ENCODE peak calls at places on chromosome X, in five cellular contexts. H is gastrocnemius medialis, D is H9, B is thyroid gland, R is adrenal gland. F is an unnamed sample.

GRCh38 chrX:151901821-151902220 is 10.9 kb upstream of the MAGEA4 start:
- DNase-seq in H (no peak), D (no peak), B (no peak), R (no peak), F (no peak)

GRCh38 chrX:15911729-15912550 is 57.3 kb upstream of the AP1S2 start:
- DNase-seq in H (no peak), D (no peak), B (no peak), R (no peak), F (no peak)

GRCh38 chrX:8404443-8404842 is 60.2 kb upstream of the VCX3B start:
- DNase-seq in H (peak; percentile 15), D (no peak), B (peak; percentile 47), R (no peak), F (no peak)

GRCh38 chrX:150365051-150365952 is 2.2 kb downstream of the MAMLD1 start:
- DNase-seq in H (peak; percentile 29), D (peak; percentile 71), B (peak; percentile 68), R (peak; percentile 81), F (peak; percentile 45)

GRCh38 chrX:139200793-139201192 is 329.7 kb upstream of the F9 start:
- DNase-seq in H (no peak), D (no peak), B (no peak), R (no peak), F (no peak)

GRCh38 chrX:1283093-1283492 is 14.5 kb downstream of the CSF2RA start:
- DNase-seq in H (no peak), D (no peak), B (no peak), R (no peak), F (no peak)

GRCh38 chrX:21764043-21764442 is 6.1 kb upstream of the SMPX start:
- DNase-seq in H (no peak), D (no peak), B (no peak), R (no peak), F (no peak)

GRCh38 chrX:110964761-110965160 is 131.2 kb upstream of the PAK3 start:
- DNase-seq in H (no peak), D (peak; percentile 93), B (no peak), R (no peak), F (no peak)

GRCh38 chrX:101550825-101551767 is 749 bp downstream of the ARMCX1 start:
- DNase-seq in H (no peak), D (peak; percentile 41), B (peak; percentile 65), R (peak; percentile 72), F (no peak)

GRCh38 chrX:153956044-153956907 is 11.8 kb upstream of the RENBP start:
- DNase-seq in H (no peak), D (no peak), B (no peak), R (no peak), F (no peak)

GRCh38 chrX:149284616-149285015 is 220.5 kb downstream of the IDS start:
- DNase-seq in H (no peak), D (no peak), B (no peak), R (no peak), F (no peak)

GRCh38 chrX:41722220-41722619 is 1.8 kb upstream of the GPR82 start:
- DNase-seq in H (no peak), D (no peak), B (no peak), R (no peak), F (no peak)

GRCh38 chrX:148914783-148915182 is 414.4 kb downstream of the AFF2 start:
- DNase-seq in H (no peak), D (no peak), B (no peak), R (no peak), F (no peak)

GRCh38 chrX:107429090-107429489 is 20.4 kb upstream of the FRMPD3 start:
- DNase-seq in H (no peak), D (peak; percentile 67), B (peak; percentile 61), R (peak; percentile 28), F (no peak)

GRCh38 chrX:2933125-2933900 is 4.2 kb upstream of the ARSD start:
- DNase-seq in H (no peak), D (no peak), B (no peak), R (no peak), F (no peak)

GRCh38 chrX:139883984-139884383 is 48.9 kb downstream of the ATP11C start:
- DNase-seq in H (no peak), D (no peak), B (no peak), R (no peak), F (no peak)

GRCh38 chrX:10221651-10222050 is 64.9 kb downstream of the CLCN4 start:
- DNase-seq in H (no peak), D (no peak), B (no peak), R (no peak), F (no peak)

GRCh38 chrX:17750436-17750835 is 13.1 kb downstream of the SCML1 start:
- DNase-seq in H (no peak), D (no peak), B (no peak), R (no peak), F (no peak)

GRCh38 chrX:12497832-12498591 is 293.2 kb upstream of the PRPS2 start:
- DNase-seq in H (no peak), D (peak; percentile 54), B (no peak), R (no peak), F (no peak)

GRCh38 chrX:115650916-115651315 is 89.9 kb downstream of the PLS3 start:
- DNase-seq in H (no peak), D (peak; percentile 71), B (peak; percentile 8), R (peak; percentile 33), F (no peak)

DNA sequence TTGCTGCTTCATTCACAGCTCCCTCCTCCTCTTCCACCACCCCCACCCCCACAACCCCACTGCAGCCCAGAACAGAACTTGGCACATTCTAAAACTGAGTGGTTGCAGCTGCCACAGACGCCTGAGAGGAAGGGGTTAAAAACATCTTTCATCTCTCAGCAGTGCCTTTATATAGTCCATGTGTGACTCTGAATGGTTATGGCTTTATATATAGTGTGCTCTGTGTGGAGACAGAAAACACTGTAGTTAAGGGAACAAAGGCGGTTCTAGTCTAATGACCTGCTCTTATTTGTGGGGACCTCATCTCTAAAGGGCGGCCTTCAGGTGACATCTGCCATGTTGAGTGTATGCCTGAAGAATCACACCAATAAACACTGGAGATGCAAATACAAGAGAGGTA is 144.7 kb downstream of the BCOR start:
- DNase-seq in H (no peak), D (no peak), B (no peak), R (no peak), F (no peak)
- H3K4me1 ChIP-seq in H (no peaks in the 10 kb centered on the region), D (peaks cover 10% of the 10 kb centered on the region), B (peaks cover 11% of the 10 kb centered on the region), R (no peaks in the 10 kb centered on the region), F (no peaks in the 10 kb centered on the region)

GRCh38 chrX:53403535-53403934 is 18.9 kb downstream of the SMC1A start:
- DNase-seq in H (no peak), D (no peak), B (no peak), R (no peak), F (no peak)
- H3K27me3 ChIP-seq in H (no peaks in the 10 kb centered on the region), D (no peaks in the 10 kb centered on the region), B (no peaks in the 10 kb centered on the region), R (no peaks in the 10 kb centered on the region), F (no peaks in the 10 kb centered on the region)

DNA sequence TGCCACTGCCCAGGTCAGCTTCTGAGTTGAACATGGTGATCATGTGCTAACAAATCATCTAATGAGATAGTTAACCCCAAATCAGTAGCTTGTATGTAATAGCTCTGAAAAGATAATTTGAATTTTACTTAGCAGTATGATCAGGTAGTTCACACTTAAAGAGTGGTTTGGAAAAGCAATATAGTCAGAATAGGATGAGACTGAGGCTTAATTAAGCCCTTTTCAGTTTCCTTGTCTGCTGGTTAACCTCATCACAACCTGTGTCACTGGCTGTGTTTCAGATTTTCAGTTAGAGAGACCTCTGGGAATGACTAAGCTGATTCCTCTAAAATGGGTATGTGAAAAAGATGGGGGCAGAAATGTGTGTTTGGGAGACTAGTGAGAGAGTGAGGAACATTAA is 38.1 kb downstream of the GPR174 start:
- DNase-seq in H (no peak), D (no peak), B (no peak), R (no peak), F (no peak)
- H3K4me1 ChIP-seq in H (no peaks in the 10 kb centered on the region), D (no peaks in the 10 kb centered on the region), B (no peaks in the 10 kb centered on the region), R (no peaks in the 10 kb centered on the region), F (peaks cover 36% of the 10 kb centered on the region)

DNA sequence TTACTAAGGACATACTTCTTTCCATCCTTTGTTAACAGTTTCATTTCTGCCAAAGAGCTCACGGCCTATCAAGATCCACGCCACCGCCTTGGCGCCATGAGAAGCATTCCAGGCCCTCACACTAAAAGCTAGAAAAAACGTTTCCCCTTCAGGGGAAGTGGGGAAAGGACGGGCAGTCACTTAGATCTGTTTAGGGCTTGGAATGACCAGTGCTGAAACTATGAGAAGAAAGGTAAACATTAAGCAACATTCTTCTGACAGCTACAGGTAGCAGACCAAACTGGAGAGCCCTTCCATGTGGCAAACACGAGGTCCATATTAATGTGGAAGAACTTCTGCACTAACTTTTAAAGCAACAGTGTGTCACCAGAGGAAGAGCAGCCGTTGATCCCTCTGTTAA is 146.7 kb downstream of the SH3KBP1 start:
- DNase-seq in H (no peak), D (no peak), B (no peak), R (no peak), F (no peak)
- H3K27me3 ChIP-seq in H (no peaks in the 10 kb centered on the region), D (no peaks in the 10 kb centered on the region), B (no peaks in the 10 kb centered on the region), R (no peaks in the 10 kb centered on the region), F (no peaks in the 10 kb centered on the region)

DNA sequence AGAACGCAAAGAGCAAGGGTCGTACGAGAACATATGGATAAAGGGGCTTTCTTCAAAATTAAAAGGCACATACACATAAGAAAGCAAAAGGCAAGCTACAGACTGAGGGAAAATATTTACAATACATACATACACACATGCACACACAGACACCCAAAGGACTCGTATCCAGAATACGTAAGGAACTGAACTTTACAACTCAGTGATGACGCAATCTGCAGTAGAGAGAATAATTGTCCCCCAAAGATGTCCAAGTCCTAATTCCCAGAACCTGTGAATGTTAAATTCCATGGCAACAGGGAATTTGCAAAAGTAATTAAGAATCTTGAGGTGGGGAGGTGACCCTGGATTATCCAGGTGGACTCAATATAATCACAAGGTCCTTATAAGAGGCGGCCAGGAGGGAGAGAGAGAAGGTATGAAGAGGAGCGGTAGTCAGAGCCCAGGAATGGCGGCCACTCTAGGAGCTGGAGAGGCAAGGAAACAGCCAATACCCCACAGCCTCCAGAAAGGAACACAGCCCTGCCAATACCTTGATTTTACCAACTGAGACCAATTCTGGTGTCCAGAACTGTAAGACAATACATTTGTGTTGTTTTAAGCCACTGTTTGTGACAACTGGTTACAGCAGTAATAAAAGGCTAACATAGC is 27.5 kb upstream of the STS start:
- DNase-seq in H (no peak), D (no peak), B (no peak), R (no peak), F (no peak)
- H3K4me1 ChIP-seq in H (peaks cover 9% of the 10 kb centered on the region), D (peaks cover 2% of the 10 kb centered on the region), B (peaks cover 14% of the 10 kb centered on the region), R (peaks cover 6% of the 10 kb centered on the region), F (no peaks in the 10 kb centered on the region)

GRCh38 chrX:108734426-108734825 is 1.9 kb downstream of the IRS4 start:
- DNase-seq in H (no peak), D (no peak), B (no peak), R (no peak), F (no peak)
- H3K27me3 ChIP-seq in H (peaks cover 14% of the 10 kb centered on the region), D (peaks cover 16% of the 10 kb centered on the region), B (no peaks in the 10 kb centered on the region), R (peaks cover 85% of the 10 kb centered on the region), F (no peaks in the 10 kb centered on the region)

GRCh38 chrX:19024366-19024765 is 40.5 kb upstream of the PHKA2 start:
- DNase-seq in H (no peak), D (no peak), B (no peak), R (no peak), F (no peak)
- H3K4me1 ChIP-seq in H (no peaks in the 10 kb centered on the region), D (no peaks in the 10 kb centered on the region), B (no peaks in the 10 kb centered on the region), R (no peaks in the 10 kb centered on the region), F (no peaks in the 10 kb centered on the region)